ENCODE peak calls at places on chromosomes 11 and 22, in four cellular contexts. One of them, this sample, is unnamed.

GRCh38 chr11:100942016-100942415 is 187.6 kb downstream of the PGR start:
- DNase-seq in lower leg skin: no peak
- DNase-seq in astrocyte of the spinal cord: no peak
- DNase-seq in sigmoid colon: no peak
- DNase-seq in this sample: no peak

GRCh38 chr11:74815966-74816365 is 67.3 kb downstream of the RNF169 start:
- DNase-seq in lower leg skin: no peak
- DNase-seq in astrocyte of the spinal cord: no peak
- DNase-seq in sigmoid colon: no peak
- DNase-seq in this sample: no peak

GRCh38 chr11:30143098-30143705 is 87.6 kb upstream of the FSHB start:
- DNase-seq in astrocyte of the spinal cord: peak; percentile 29
- DNase-seq in sigmoid colon: no peak
- DNase-seq in lower leg skin: no peak
- DNase-seq in this sample: no peak

GRCh38 chr11:45298718-45299117 is 12.6 kb upstream of the SYT13 start:
- DNase-seq in lower leg skin: no peak
- DNase-seq in sigmoid colon: no peak
- DNase-seq in astrocyte of the spinal cord: no peak
- DNase-seq in this sample: no peak

GRCh38 chr11:12127206-12127898 is 17.0 kb downstream of the MICAL2 start:
- DNase-seq in astrocyte of the spinal cord: no peak
- DNase-seq in sigmoid colon: no peak
- DNase-seq in lower leg skin: no peak
- DNase-seq in this sample: no peak

GRCh38 chr11:115806056-115806455 is 301.8 kb upstream of the CADM1 start:
- DNase-seq in lower leg skin: no peak
- DNase-seq in astrocyte of the spinal cord: no peak
- DNase-seq in sigmoid colon: no peak
- DNase-seq in this sample: no peak

GRCh38 chr11:59787816-59788215 is 22.8 kb downstream of the MRPL16 start:
- DNase-seq in lower leg skin: no peak
- DNase-seq in sigmoid colon: no peak
- DNase-seq in astrocyte of the spinal cord: peak; percentile 48
- DNase-seq in this sample: no peak

GRCh38 chr22:34414467-34415440 is 494.5 kb upstream of the LARGE1 start:
- DNase-seq in sigmoid colon: no peak
- DNase-seq in astrocyte of the spinal cord: no peak
- DNase-seq in lower leg skin: peak; percentile 27
- DNase-seq in this sample: peak; percentile 84

GRCh38 chr11:32527191-32527590 is 56.4 kb upstream of the EIF3M start:
- DNase-seq in sigmoid colon: no peak
- DNase-seq in astrocyte of the spinal cord: peak; percentile 3
- DNase-seq in lower leg skin: no peak
- DNase-seq in this sample: no peak

GRCh38 chr11:22730319-22730718 is 63.9 kb downstream of the GAS2 start:
- DNase-seq in lower leg skin: no peak
- DNase-seq in astrocyte of the spinal cord: no peak
- DNase-seq in sigmoid colon: no peak
- DNase-seq in this sample: no peak

GRCh38 chr22:26713823-26714449 is 56.5 kb downstream of the MIAT start:
- DNase-seq in sigmoid colon: no peak
- DNase-seq in lower leg skin: no peak
- DNase-seq in astrocyte of the spinal cord: peak; percentile 31
- DNase-seq in this sample: no peak

DNA sequence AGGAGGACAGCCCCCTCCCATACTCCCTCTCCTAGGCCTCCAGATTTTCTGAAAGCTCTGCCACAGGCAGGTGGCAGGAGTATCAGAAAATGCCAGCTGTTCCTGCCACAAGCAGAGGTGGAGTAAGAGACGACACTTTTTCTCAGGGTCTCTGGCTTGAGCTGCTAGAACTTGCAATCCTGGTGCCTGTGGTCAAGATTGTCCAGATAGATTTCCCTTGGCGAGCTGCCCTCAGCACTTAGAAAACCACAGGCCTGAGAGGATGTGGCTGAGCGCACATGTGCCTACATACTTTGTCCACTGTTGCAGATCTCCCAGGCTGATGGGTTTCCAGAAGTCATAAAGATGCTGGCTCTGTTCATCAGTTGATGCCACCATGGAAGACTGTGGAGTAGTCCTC is 65.7 kb upstream of the NAV2 start:
- DNase-seq in sigmoid colon: no peak
- DNase-seq in lower leg skin: peak; percentile 61
- DNase-seq in astrocyte of the spinal cord: peak; percentile 96
- DNase-seq in this sample: no peak
- TF ChIP-seq CTCF in sigmoid colon: no peak
- TF ChIP-seq CTCF in lower leg skin: no peak
- TF ChIP-seq CTCF in astrocyte of the spinal cord: no peak
- TF ChIP-seq CTCF in this sample: no peak

GRCh38 chr11:103465555-103466140 is 356.4 kb downstream of the DYNC2H1 start:
- DNase-seq in sigmoid colon: no peak
- DNase-seq in lower leg skin: no peak
- DNase-seq in astrocyte of the spinal cord: no peak
- DNase-seq in this sample: no peak

GRCh38 chr11:103464420-103464819 is 355.2 kb downstream of the DYNC2H1 start:
- DNase-seq in sigmoid colon: no peak
- DNase-seq in lower leg skin: no peak
- DNase-seq in astrocyte of the spinal cord: no peak
- DNase-seq in this sample: no peak
- TF ChIP-seq CTCF in sigmoid colon: no peak
- TF ChIP-seq CTCF in lower leg skin: no peak
- TF ChIP-seq CTCF in astrocyte of the spinal cord: peak; percentile 6
- TF ChIP-seq CTCF in this sample: no peak

GRCh38 chr11:47445840-47446239 is 3.1 kb downstream of the RAPSN start:
- DNase-seq in astrocyte of the spinal cord: no peak
- DNase-seq in sigmoid colon: no peak
- DNase-seq in lower leg skin: no peak
- DNase-seq in this sample: no peak

GRCh38 chr11:47443817-47444216 is 5.1 kb downstream of the RAPSN start:
- DNase-seq in astrocyte of the spinal cord: no peak
- DNase-seq in lower leg skin: no peak
- DNase-seq in sigmoid colon: no peak
- DNase-seq in this sample: no peak

GRCh38 chr11:47441421-47441820 is 7.5 kb downstream of the RAPSN start:
- DNase-seq in sigmoid colon: no peak
- DNase-seq in astrocyte of the spinal cord: no peak
- DNase-seq in lower leg skin: no peak
- DNase-seq in this sample: no peak

GRCh38 chr11:47442514-47442913 is 6.4 kb downstream of the RAPSN start:
- DNase-seq in sigmoid colon: no peak
- DNase-seq in lower leg skin: no peak
- DNase-seq in astrocyte of the spinal cord: no peak
- DNase-seq in this sample: no peak

DNA sequence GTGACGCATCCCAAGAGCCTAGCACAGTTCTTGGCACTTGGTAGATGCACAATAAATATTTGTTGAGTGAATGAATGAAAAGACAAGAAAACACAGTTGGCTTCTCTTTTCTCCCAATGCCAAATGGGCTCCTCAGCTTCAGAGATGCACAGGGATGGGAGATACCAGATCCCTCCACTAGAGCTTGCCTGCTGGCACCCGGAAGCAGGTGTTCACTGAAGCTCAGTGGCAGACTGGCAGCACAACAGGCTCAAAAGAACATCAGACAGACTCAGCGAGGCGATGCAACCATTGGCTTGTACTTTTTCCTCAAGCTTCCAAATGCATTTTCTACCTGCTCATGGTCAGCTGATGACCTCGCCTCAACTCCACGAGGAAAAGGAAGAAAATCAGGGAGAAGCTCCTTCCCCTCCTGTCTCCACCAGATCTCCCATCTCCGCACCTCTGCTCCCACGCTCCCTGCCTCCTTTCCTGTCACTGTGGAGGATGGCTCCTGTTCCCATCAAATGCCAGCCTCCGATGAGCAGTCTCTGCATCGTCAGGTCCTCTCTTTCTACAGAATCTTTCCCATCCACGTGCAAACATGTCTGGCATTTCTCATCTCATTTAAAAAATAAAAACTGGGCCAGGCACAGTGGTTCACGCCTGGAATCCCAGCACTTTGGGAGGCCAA is 5.8 kb downstream of the RAPSN start:
- DNase-seq in sigmoid colon: no peak
- DNase-seq in astrocyte of the spinal cord: no peak
- DNase-seq in lower leg skin: no peak
- DNase-seq in this sample: no peak
- TF ChIP-seq CTCF in sigmoid colon: no peak
- TF ChIP-seq CTCF in astrocyte of the spinal cord: no peak
- TF ChIP-seq CTCF in lower leg skin: no peak
- TF ChIP-seq CTCF in this sample: no peak

DNA sequence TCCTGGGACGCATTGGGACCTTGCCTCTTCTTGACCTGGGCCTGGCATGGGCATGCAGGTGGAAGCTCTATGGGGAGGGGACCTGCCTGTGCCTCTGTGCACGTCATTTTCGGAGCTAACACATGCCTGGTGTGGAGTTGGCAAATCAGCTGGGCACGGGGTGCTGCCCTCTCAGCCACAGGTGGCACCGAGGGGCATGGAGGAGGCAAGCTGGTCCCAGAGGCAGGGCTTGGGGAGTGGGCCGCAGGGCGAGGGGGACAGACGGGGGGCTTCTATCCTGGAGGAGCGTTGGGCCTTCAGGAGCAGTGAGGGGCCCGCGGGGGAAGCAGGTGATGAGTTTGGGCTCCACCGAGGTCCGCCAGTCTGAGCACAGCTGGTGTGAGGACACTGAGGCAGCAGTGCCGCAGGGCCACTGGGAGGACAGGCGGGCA is 362.0 kb downstream of the TBC1D22A start:
- DNase-seq in sigmoid colon: no peak
- DNase-seq in lower leg skin: no peak
- DNase-seq in astrocyte of the spinal cord: no peak
- DNase-seq in this sample: no peak
- TF ChIP-seq CTCF in sigmoid colon: no peak
- TF ChIP-seq CTCF in lower leg skin: no peak
- TF ChIP-seq CTCF in astrocyte of the spinal cord: no peak
- TF ChIP-seq CTCF in this sample: no peak

DNA sequence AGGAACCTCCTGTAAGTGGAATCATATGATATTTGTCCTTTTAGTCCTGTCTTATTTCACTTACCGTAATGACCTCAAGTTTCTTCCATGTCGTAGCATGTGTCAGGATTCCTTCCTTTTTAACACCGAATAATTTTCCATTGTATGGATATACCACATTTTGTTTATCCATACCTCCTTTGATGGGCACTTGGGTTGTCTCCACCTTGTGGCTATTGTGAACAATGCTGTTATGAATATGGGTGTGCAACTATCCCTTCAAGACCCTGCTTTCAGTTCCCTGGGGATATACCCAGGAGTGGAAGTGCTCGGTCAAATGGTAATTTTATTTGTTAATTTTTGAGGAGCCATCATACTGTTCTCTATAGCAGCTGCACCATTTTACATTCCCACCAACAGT is 244.9 kb upstream of the BLID start:
- DNase-seq in sigmoid colon: no peak
- DNase-seq in lower leg skin: no peak
- DNase-seq in astrocyte of the spinal cord: no peak
- DNase-seq in this sample: no peak
- TF ChIP-seq CTCF in sigmoid colon: no peak
- TF ChIP-seq CTCF in lower leg skin: no peak
- TF ChIP-seq CTCF in astrocyte of the spinal cord: no peak
- TF ChIP-seq CTCF in this sample: no peak

GRCh38 chr22:37731804-37732471 is 35.1 kb downstream of the TRIOBP start:
- DNase-seq in sigmoid colon: no peak
- DNase-seq in astrocyte of the spinal cord: no peak
- DNase-seq in lower leg skin: no peak
- DNase-seq in this sample: no peak
- TF ChIP-seq CTCF in sigmoid colon: peak; percentile 18
- TF ChIP-seq CTCF in astrocyte of the spinal cord: no peak
- TF ChIP-seq CTCF in lower leg skin: no peak
- TF ChIP-seq CTCF in this sample: no peak